ENCODE peak calls at places on chromosome X, in eight cellular contexts. E is HCT116, P is GM12865, G is progenitor cell of endocrine pancreas, Z is AG10803, X is fibroblast of pulmonary artery, R is PC-3, D is GM20000. N is an unnamed sample.

GRCh38 chrX:147180886-147181285 is 366.3 kb upstream of the CXorf51A start:
- DNase-seq in E (no peak), P (no peak), G (no peak), Z (no peak), X (no peak), R (peak), D (no peak), N (peak)

GRCh38 chrX:110045421-110045820 is 42.5 kb downstream of the TMEM164 start:
- DNase-seq in E (no peak), P (no peak), G (no peak), Z (no peak), X (no peak), R (no peak), D (no peak), N (no peak)

GRCh38 chrX:155314260-155314659 is 20.2 kb downstream of the CLIC2 start:
- DNase-seq in E (no peak), P (no peak), G (no peak), Z (no peak), X (no peak), R (no peak), D (no peak), N (no peak)

GRCh38 chrX:131067216-131067615 is 9.1 kb downstream of the ARHGAP36 start:
- DNase-seq in E (no peak), P (no peak), G (no peak), Z (no peak), X (no peak), R (no peak), D (no peak), N (no peak)

GRCh38 chrX:13428055-13428786 is 108.4 kb upstream of the ATXN3L start:
- DNase-seq in E (peak), P (no peak), G (no peak), Z (peak), X (peak), R (peak), D (no peak), N (peak)

GRCh38 chrX:145190801-145191389 is 56.4 kb upstream of the SPANXN1 start:
- DNase-seq in E (no peak), P (no peak), G (no peak), Z (peak), X (peak), R (peak), D (no peak), N (peak)

GRCh38 chrX:136200466-136200865 is 50.7 kb downstream of the MAP7D3 start:
- DNase-seq in E (no peak), P (peak), G (no peak), Z (peak), X (no peak), R (peak), D (peak), N (peak)

GRCh38 chrX:106467422-106467821 is 144.4 kb upstream of the RADX start:
- DNase-seq in E (no peak), P (no peak), G (no peak), Z (no peak), X (no peak), R (no peak), D (no peak), N (no peak)

GRCh38 chrX:2714551-2714950 is 23.5 kb downstream of the CD99 start:
- DNase-seq in E (no peak), P (no peak), G (no peak), Z (no peak), X (no peak), R (no peak), D (no peak), N (no peak)

GRCh38 chrX:123338240-123338639 is 154.2 kb downstream of the GRIA3 start:
- DNase-seq in E (no peak), P (no peak), G (no peak), Z (peak), X (no peak), R (no peak), D (no peak), N (no peak)

GRCh38 chrX:72003811-72004750 is 93.4 kb downstream of the NHSL2 start:
- DNase-seq in E (peak), P (no peak), G (no peak), Z (peak), X (peak), R (peak), D (no peak), N (no peak)

GRCh38 chrX:10666102-10666501 is 45.7 kb upstream of the MID1 start:
- DNase-seq in E (no peak), P (no peak), G (no peak), Z (no peak), X (no peak), R (no peak), D (no peak), N (no peak)

GRCh38 chrX:40100141-40100536 is 2.4 kb upstream of the BCOR start:
- DNase-seq in E (no peak), P (peak), G (no peak), Z (no peak), X (no peak), R (peak), D (no peak), N (peak)

GRCh38 chrX:34918856-34919255 is 23.7 kb upstream of the FAM47B start:
- DNase-seq in E (no peak), P (no peak), G (no peak), Z (peak), X (peak), R (peak), D (no peak), N (peak)

GRCh38 chrX:11944486-11944885 is 186.4 kb downstream of the MSL3 start:
- DNase-seq in E (no peak), P (peak), G (peak), Z (peak), X (peak), R (peak), D (peak), N (peak)

GRCh38 chrX:13834316-13834715 is 17.4 kb upstream of the GPM6B start:
- DNase-seq in E (no peak), P (no peak), G (no peak), Z (no peak), X (no peak), R (no peak), D (no peak), N (no peak)

GRCh38 chrX:109294097-109294815 is 187.6 kb downstream of the GUCY2F start:
- DNase-seq in E (no peak), P (no peak), G (no peak), Z (peak), X (peak), R (no peak), D (no peak), N (peak)

GRCh38 chrX:12767856-12768255 is 23.4 kb upstream of the PRPS2 start:
- DNase-seq in E (no peak), P (no peak), G (no peak), Z (no peak), X (no peak), R (no peak), D (no peak), N (no peak)

GRCh38 chrX:69501433-69501832 is 2.7 kb upstream of the NALF2 start:
- DNase-seq in E (peak), P (peak), G (peak), Z (no peak), X (peak), R (peak), D (no peak), N (peak)

GRCh38 chrX:47502591-47503222 is 19.7 kb upstream of the ZNF41 start:
- DNase-seq in E (no peak), P (no peak), G (no peak), Z (peak), X (peak), R (no peak), D (no peak), N (peak)

GRCh38 chrX:17077349-17077748 is 130.9 kb downstream of the REPS2 start:
- DNase-seq in E (no peak), P (no peak), G (no peak), Z (peak), X (no peak), R (no peak), D (no peak), N (no peak)

GRCh38 chrX:21741869-21742701 is 15.8 kb downstream of the SMPX start:
- DNase-seq in E (no peak), P (no peak), G (no peak), Z (no peak), X (no peak), R (no peak), D (no peak), N (peak)

GRCh38 chrX:97740886-97741285 is 857.2 kb downstream of the RPA4 start:
- DNase-seq in E (no peak), P (no peak), G (no peak), Z (no peak), X (no peak), R (peak), D (no peak), N (peak)

GRCh38 chrX:150239946-150240642 is 123.0 kb upstream of the MAMLD1 start:
- DNase-seq in E (no peak), P (no peak), G (no peak), Z (no peak), X (no peak), R (no peak), D (no peak), N (no peak)

GRCh38 chrX:65637335-65637734 is 30.1 kb upstream of the MSN start:
- DNase-seq in E (no peak), P (no peak), G (no peak), Z (no peak), X (no peak), R (no peak), D (no peak), N (no peak)

GRCh38 chrX:43646800-43647199 is 9.3 kb upstream of the MAOA start:
- DNase-seq in E (no peak), P (no peak), G (no peak), Z (no peak), X (no peak), R (no peak), D (no peak), N (no peak)

GRCh38 chrX:81390244-81390643 is 188.3 kb downstream of the SH3BGRL start:
- DNase-seq in E (no peak), P (peak), G (no peak), Z (no peak), X (no peak), R (no peak), D (no peak), N (no peak)

GRCh38 chrX:39753296-39753996 is 344.3 kb downstream of the BCOR start:
- DNase-seq in E (no peak), P (no peak), G (no peak), Z (no peak), X (peak), R (no peak), D (no peak), N (no peak)

GRCh38 chrX:40468033-40468979 is 112.5 kb upstream of the ATP6AP2 start:
- DNase-seq in E (peak), P (peak), G (no peak), Z (peak), X (peak), R (peak), D (peak), N (peak)

GRCh38 chrX:8067754-8068469 is 103.2 kb downstream of the VCX2 start:
- DNase-seq in E (no peak), P (no peak), G (no peak), Z (no peak), X (peak), R (peak), D (no peak), N (peak)

GRCh38 chrX:105331244-105331643 is 110.8 kb upstream of the TEX13A start:
- DNase-seq in E (no peak), P (no peak), G (no peak), Z (peak), X (peak), R (peak), D (no peak), N (peak)

DNA sequence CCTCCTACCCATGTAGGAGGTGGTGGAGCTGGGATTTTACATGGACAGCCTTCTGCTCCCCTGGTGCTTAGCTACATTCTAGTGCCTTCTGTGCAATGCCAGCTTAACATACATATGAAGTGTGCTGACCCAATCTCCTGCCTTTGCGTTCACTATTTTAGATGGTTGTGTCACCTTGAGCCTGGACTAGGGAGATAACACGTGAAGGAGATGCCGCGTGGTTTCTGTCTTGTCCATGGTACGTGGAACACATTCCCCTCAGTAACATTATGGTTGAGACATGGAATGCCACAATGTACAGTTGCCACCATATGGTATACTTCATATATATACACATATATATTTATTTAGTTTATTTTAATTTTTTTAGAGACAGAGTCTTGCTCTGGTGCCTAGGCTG is 54.0 kb downstream of the TBL1X start:
- DNase-seq in E (no peak), P (no peak), G (no peak), Z (no peak), X (no peak), R (no peak), D (no peak), N (no peak)
- TF ChIP-seq CTCF in E (no peak), P (no peak), G (no peak), Z (no peak), X (no peak), R (no peak), D (no peak), N (no peak)

GRCh38 chrX:153052534-153052933 is 3.7 kb upstream of the PNMA3 start:
- DNase-seq in E (no peak), P (no peak), G (no peak), Z (no peak), X (no peak), R (no peak), D (no peak), N (no peak)
- TF ChIP-seq CTCF in E (no peak), P (no peak), G (no peak), Z (peak), X (no peak), R (no peak), D (no peak), N (no peak)

DNA sequence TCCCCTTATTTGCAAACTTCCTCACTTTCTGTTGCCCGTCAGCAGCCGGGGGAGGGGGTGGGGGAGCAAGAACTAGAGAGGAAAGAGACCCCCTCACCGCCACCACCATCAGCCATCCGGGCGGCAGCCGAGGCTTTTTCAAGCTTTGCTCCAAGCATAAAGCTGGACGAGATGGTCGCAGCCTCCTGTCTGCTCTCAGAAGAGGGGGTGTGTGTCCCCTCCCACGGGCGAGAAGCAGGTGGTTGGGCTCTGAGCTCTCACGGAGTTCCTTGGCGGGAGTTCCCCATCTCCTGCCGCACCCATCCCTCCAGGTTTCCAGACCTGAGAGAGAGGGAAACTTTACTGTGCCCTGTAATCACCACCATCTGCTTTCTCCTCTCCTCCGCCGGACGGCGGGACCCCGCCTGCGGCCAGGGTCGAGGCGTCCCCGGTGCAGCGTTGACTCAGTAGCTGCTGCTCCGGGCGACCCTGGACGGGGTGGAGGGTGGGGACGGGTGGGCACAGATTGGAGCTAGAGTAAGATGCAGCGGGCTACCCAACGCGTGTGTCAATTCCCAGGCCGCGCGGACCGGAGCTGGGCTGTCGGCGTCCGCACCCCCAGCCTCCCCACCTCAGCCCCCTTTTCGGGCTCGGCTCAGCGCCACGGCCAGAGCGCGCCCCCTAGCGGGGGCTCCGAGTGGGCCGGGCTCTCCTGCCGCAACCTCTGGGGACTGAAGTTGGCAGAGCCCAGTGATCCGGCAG is 4.8 kb upstream of the ARX start:
- DNase-seq in E (no peak), P (peak), G (peak), Z (no peak), X (no peak), R (no peak), D (peak), N (peak)
- TF ChIP-seq CTCF in E (peak), P (peak), G (peak), Z (peak), X (peak), R (peak), D (peak), N (peak)

GRCh38 chrX:85001344-85001743 is 2.3 kb upstream of the APOOL start:
- DNase-seq in E (no peak), P (no peak), G (no peak), Z (no peak), X (no peak), R (no peak), D (no peak), N (no peak)
- TF ChIP-seq CTCF in E (no peak), P (no peak), G (no peak), Z (no peak), X (no peak), R (no peak), D (no peak), N (no peak)

DNA sequence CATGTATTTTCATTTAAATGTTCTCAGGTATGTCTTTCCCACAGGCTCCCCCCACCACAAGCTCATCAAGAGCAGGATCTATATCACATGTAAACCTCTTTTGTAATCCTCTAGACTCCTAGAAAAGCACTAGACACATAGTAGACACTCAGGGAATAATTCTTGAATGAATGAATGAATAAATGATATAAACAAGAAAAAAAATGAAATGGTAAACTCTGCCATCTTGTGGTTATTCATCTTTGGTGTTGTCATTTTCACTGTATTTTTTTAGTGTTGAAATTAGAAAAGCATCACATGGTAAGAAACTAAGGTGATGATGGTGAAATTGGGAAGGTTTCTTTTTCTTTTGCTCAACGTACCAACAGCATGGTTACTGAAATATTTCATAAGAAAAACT is 34.2 kb upstream of the C1GALT1C1 start:
- DNase-seq in E (peak), P (no peak), G (no peak), Z (peak), X (peak), R (peak), D (peak), N (peak)
- TF ChIP-seq CTCF in E (peak), P (no peak), G (no peak), Z (peak), X (peak), R (peak), D (no peak), N (peak)

N was measured in MCF 10A.